ENCODE peak calls at places on chromosomes 4 and X, in four cellular contexts. D is MCF 10A, Y is anterior cingulate cortex, O is HT1080. G is an unnamed sample.

GRCh38 chrX:39839371-39839770 is 258.4 kb downstream of the BCOR start:
- DNase-seq in D (no peak), Y (no peak), O (no peak), G (no peak)

GRCh38 chrX:42017971-42018370 is 94.6 kb upstream of the CASK start:
- DNase-seq in D (no peak), Y (no peak), O (no peak), G (no peak)

GRCh38 chr4:8580321-8581093 is at the start of gene GPR78:
- DNase-seq in D (no peak), Y (no peak), O (no peak), G (no peak)

GRCh38 chr4:110198472-110199419 is at the start of gene ELOVL6:
- DNase-seq in D (peak), Y (peak), O (peak), G (peak)

GRCh38 chr4:89558147-89558546 is 250.5 kb upstream of the GPRIN3 start:
- DNase-seq in D (peak), Y (no peak), O (peak), G (no peak)

GRCh38 chrX:39144965-39145364 is 343.7 kb downstream of the MID1IP1 start:
- DNase-seq in D (no peak), Y (no peak), O (no peak), G (no peak)

GRCh38 chr4:52864816-52865215 is 2.7 kb downstream of the RASL11B start:
- DNase-seq in D (no peak), Y (no peak), O (no peak), G (no peak)

GRCh38 chr4:18106620-18107019 is 85.1 kb upstream of the LCORL start:
- DNase-seq in D (peak), Y (no peak), O (no peak), G (no peak)

GRCh38 chr4:3250438-3250955 is 1.5 kb downstream of the MSANTD1 start:
- DNase-seq in D (no peak), Y (no peak), O (no peak), G (no peak)

GRCh38 chr4:2290488-2290887 is 28.6 kb upstream of the MXD4 start:
- DNase-seq in D (no peak), Y (no peak), O (no peak), G (no peak)

GRCh38 chr4:38067499-38067898 is 107.3 kb downstream of the PTTG2 start:
- DNase-seq in D (no peak), Y (no peak), O (no peak), G (no peak)

GRCh38 chrX:11242704-11243103 is 50.5 kb upstream of the AMELX start:
- DNase-seq in D (no peak), Y (no peak), O (no peak), G (no peak)

GRCh38 chr4:81954266-81954665 is 419.5 kb downstream of the HNRNPD start:
- DNase-seq in D (no peak), Y (no peak), O (no peak), G (no peak)

GRCh38 chr4:163681208-163681821 is 186.8 kb downstream of the TMA16 start:
- DNase-seq in D (peak), Y (no peak), O (no peak), G (no peak)

GRCh38 chrX:70444326-70445196 is at the start of gene DLG3:
- DNase-seq in D (peak), Y (peak), O (peak), G (no peak)

GRCh38 chrX:33970028-33970932 is 161.8 kb downstream of the FAM47A start:
- DNase-seq in D (no peak), Y (no peak), O (no peak), G (no peak)

GRCh38 chr4:73620115-73620792 is at the start of gene RASSF6:
- DNase-seq in D (peak), Y (no peak), O (no peak), G (no peak)

GRCh38 chr4:105277702-105278101 is 131.0 kb downstream of the TET2 start:
- DNase-seq in D (no peak), Y (no peak), O (no peak), G (no peak)

GRCh38 chr4:146381263-146381872 is 140.4 kb downstream of the SLC10A7 start:
- DNase-seq in D (no peak), Y (no peak), O (peak), G (no peak)

GRCh38 chr4:24659241-24659961 is 75.0 kb upstream of the DHX15 start:
- DNase-seq in D (no peak), Y (no peak), O (no peak), G (peak)

GRCh38 chr4:67871867-67872266 is 11.9 kb downstream of the TMPRSS11D start:
- DNase-seq in D (peak), Y (no peak), O (peak), G (no peak)

GRCh38 chr4:681736-682451 is 7.1 kb downstream of the SLC49A3 start:
- DNase-seq in D (peak), Y (no peak), O (no peak), G (no peak)

GRCh38 chr4:54643172-54643571 is 14.6 kb upstream of the KIT start:
- DNase-seq in D (no peak), Y (no peak), O (no peak), G (no peak)

GRCh38 chr4:10348241-10348640 is 109.0 kb downstream of the ZNF518B start:
- DNase-seq in D (no peak), Y (no peak), O (no peak), G (no peak)

GRCh38 chrX:10518073-10518472 is 102.3 kb downstream of the MID1 start:
- DNase-seq in D (no peak), Y (no peak), O (no peak), G (no peak)